ENCODE peak calls at places on chromosomes 11 and 22, in eight cellular contexts. One of them, this sample, is unnamed.

GRCh38 chr11:118641463-118642019 is 34.1 kb downstream of the PHLDB1 start:
- DNase-seq in coronary artery: no peak
- DNase-seq in GM23248: no peak
- DNase-seq in testis: no peak
- DNase-seq in prostate gland: peak
- DNase-seq in tibial nerve: no peak
- DNase-seq in mesenchymal stem cell: no peak
- DNase-seq in psoas muscle: no peak
- DNase-seq in this sample: peak

GRCh38 chr22:46055176-46055850 is 78.4 kb upstream of the WNT7B start:
- DNase-seq in coronary artery: peak
- DNase-seq in GM23248: peak
- DNase-seq in testis: peak
- DNase-seq in prostate gland: no peak
- DNase-seq in tibial nerve: no peak
- DNase-seq in mesenchymal stem cell: no peak
- DNase-seq in psoas muscle: peak
- DNase-seq in this sample: peak

GRCh38 chr11:105181100-105181499 is 41.5 kb upstream of the CARD18 start:
- DNase-seq in coronary artery: no peak
- DNase-seq in GM23248: peak
- DNase-seq in testis: no peak
- DNase-seq in prostate gland: no peak
- DNase-seq in tibial nerve: peak
- DNase-seq in mesenchymal stem cell: peak
- DNase-seq in psoas muscle: no peak
- DNase-seq in this sample: peak

GRCh38 chr11:8527939-8528338 is 66.1 kb downstream of the STK33 start:
- DNase-seq in coronary artery: no peak
- DNase-seq in GM23248: no peak
- DNase-seq in testis: no peak
- DNase-seq in prostate gland: no peak
- DNase-seq in tibial nerve: no peak
- DNase-seq in mesenchymal stem cell: no peak
- DNase-seq in psoas muscle: no peak
- DNase-seq in this sample: no peak

GRCh38 chr22:23984430-23984829 is 4.5 kb downstream of the GSTT2 start:
- DNase-seq in coronary artery: no peak
- DNase-seq in GM23248: peak
- DNase-seq in testis: no peak
- DNase-seq in prostate gland: no peak
- DNase-seq in tibial nerve: no peak
- DNase-seq in mesenchymal stem cell: peak
- DNase-seq in psoas muscle: no peak
- DNase-seq in this sample: peak

GRCh38 chr11:100925935-100926334 is 203.7 kb downstream of the PGR start:
- DNase-seq in coronary artery: no peak
- DNase-seq in GM23248: peak
- DNase-seq in testis: no peak
- DNase-seq in prostate gland: no peak
- DNase-seq in tibial nerve: no peak
- DNase-seq in mesenchymal stem cell: peak
- DNase-seq in psoas muscle: no peak
- DNase-seq in this sample: peak

GRCh38 chr22:29147241-29147919 is 58.3 kb upstream of the EMID1 start:
- DNase-seq in coronary artery: peak
- DNase-seq in GM23248: no peak
- DNase-seq in testis: no peak
- DNase-seq in prostate gland: no peak
- DNase-seq in tibial nerve: no peak
- DNase-seq in mesenchymal stem cell: no peak
- DNase-seq in psoas muscle: no peak
- DNase-seq in this sample: no peak

GRCh38 chr11:90639687-90640086 is 416.8 kb upstream of the CHORDC1 start:
- DNase-seq in coronary artery: no peak
- DNase-seq in GM23248: no peak
- DNase-seq in testis: no peak
- DNase-seq in prostate gland: no peak
- DNase-seq in tibial nerve: no peak
- DNase-seq in mesenchymal stem cell: no peak
- DNase-seq in psoas muscle: no peak
- DNase-seq in this sample: peak

GRCh38 chr22:50179937-50180726 is 5.6 kb upstream of the TRABD start:
- DNase-seq in coronary artery: no peak
- DNase-seq in GM23248: no peak
- DNase-seq in testis: no peak
- DNase-seq in prostate gland: no peak
- DNase-seq in tibial nerve: no peak
- DNase-seq in mesenchymal stem cell: no peak
- DNase-seq in psoas muscle: no peak
- DNase-seq in this sample: no peak

GRCh38 chr22:25402160-25402500 is 162.3 kb upstream of the GRK3 start:
- DNase-seq in coronary artery: no peak
- DNase-seq in GM23248: no peak
- DNase-seq in testis: no peak
- DNase-seq in prostate gland: no peak
- DNase-seq in tibial nerve: no peak
- DNase-seq in mesenchymal stem cell: no peak
- DNase-seq in psoas muscle: no peak
- DNase-seq in this sample: no peak

DNA sequence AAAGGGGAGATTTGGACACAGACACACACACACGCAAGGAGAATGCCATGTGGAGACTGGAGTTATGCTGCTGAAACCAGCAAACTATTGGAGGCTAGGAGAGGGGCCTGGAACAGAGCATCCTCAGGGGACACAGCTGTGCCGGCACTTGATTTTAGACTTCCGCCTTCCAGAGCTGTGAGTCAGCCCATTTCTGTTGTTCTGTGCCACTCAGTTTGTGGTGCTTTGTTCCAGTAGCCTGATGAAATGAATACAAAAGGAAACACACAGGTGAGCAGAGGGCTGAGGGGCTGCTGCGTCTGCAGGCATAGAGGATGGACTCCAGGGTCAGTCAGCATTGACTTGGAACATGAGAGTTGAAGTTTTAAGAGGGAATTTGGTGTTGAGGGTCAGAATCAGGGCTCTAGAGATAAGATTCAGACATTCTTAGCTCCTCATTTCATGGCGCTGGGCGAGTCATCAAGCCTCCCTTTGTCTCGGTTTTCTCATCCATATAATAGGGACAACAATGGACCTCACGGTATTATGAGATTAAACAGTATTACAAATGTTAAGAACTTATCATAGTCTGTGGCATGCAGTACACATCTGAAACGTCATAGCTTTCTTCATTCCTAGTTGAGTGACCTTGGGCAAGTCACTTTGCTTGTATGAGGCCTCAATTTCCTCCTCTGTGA is 191.0 kb downstream of the MIAT start:
- DNase-seq in coronary artery: peak
- DNase-seq in GM23248: no peak
- DNase-seq in testis: no peak
- DNase-seq in prostate gland: no peak
- DNase-seq in tibial nerve: no peak
- DNase-seq in mesenchymal stem cell: peak
- DNase-seq in psoas muscle: peak
- DNase-seq in this sample: no peak
- H3K4me3 ChIP-seq in coronary artery: no peak
- H3K4me3 ChIP-seq in GM23248: no peak
- H3K4me3 ChIP-seq in testis: no peak
- H3K4me3 ChIP-seq in prostate gland: no peak
- H3K4me3 ChIP-seq in tibial nerve: no peak
- H3K4me3 ChIP-seq in mesenchymal stem cell: no peak
- H3K4me3 ChIP-seq in psoas muscle: no peak
- H3K4me3 ChIP-seq in this sample: no peak

GRCh38 chr11:134273317-134273712 is 2.9 kb upstream of the GLB1L3 start:
- DNase-seq in coronary artery: no peak
- DNase-seq in GM23248: no peak
- DNase-seq in testis: no peak
- DNase-seq in prostate gland: no peak
- DNase-seq in tibial nerve: no peak
- DNase-seq in mesenchymal stem cell: no peak
- DNase-seq in psoas muscle: no peak
- DNase-seq in this sample: no peak

GRCh38 chr11:134277176-134278001 is 1.2 kb downstream of the GLB1L3 start:
- DNase-seq in coronary artery: no peak
- DNase-seq in GM23248: peak
- DNase-seq in testis: no peak
- DNase-seq in prostate gland: no peak
- DNase-seq in tibial nerve: no peak
- DNase-seq in mesenchymal stem cell: no peak
- DNase-seq in psoas muscle: no peak
- DNase-seq in this sample: no peak

GRCh38 chr11:134275534-134276395 is at the start of gene GLB1L3:
- DNase-seq in coronary artery: no peak
- DNase-seq in GM23248: peak
- DNase-seq in testis: peak
- DNase-seq in prostate gland: peak
- DNase-seq in tibial nerve: no peak
- DNase-seq in mesenchymal stem cell: peak
- DNase-seq in psoas muscle: no peak
- DNase-seq in this sample: peak

GRCh38 chr11:134276396-134277175 is 407 bp downstream of the GLB1L3 start:
- DNase-seq in coronary artery: no peak
- DNase-seq in GM23248: peak
- DNase-seq in testis: no peak
- DNase-seq in prostate gland: no peak
- DNase-seq in tibial nerve: no peak
- DNase-seq in mesenchymal stem cell: no peak
- DNase-seq in psoas muscle: no peak
- DNase-seq in this sample: no peak

GRCh38 chr11:134275188-134275533 is 1.0 kb upstream of the GLB1L3 start:
- DNase-seq in coronary artery: no peak
- DNase-seq in GM23248: no peak
- DNase-seq in testis: no peak
- DNase-seq in prostate gland: no peak
- DNase-seq in tibial nerve: no peak
- DNase-seq in mesenchymal stem cell: no peak
- DNase-seq in psoas muscle: no peak
- DNase-seq in this sample: no peak
- H3K27ac ChIP-seq in coronary artery: no peak
- H3K27ac ChIP-seq in GM23248: no peak
- H3K27ac ChIP-seq in testis: no peak
- H3K27ac ChIP-seq in prostate gland: peak
- H3K27ac ChIP-seq in tibial nerve: no peak
- H3K27ac ChIP-seq in mesenchymal stem cell: no peak
- H3K27ac ChIP-seq in psoas muscle: no peak
- H3K27ac ChIP-seq in this sample: peak

GRCh38 chr11:17719028-17719939 is at the start of gene MYOD1:
- DNase-seq in coronary artery: no peak
- DNase-seq in GM23248: peak
- DNase-seq in testis: no peak
- DNase-seq in prostate gland: no peak
- DNase-seq in tibial nerve: no peak
- DNase-seq in mesenchymal stem cell: no peak
- DNase-seq in psoas muscle: peak
- DNase-seq in this sample: no peak

GRCh38 chr11:17718510-17718962 is 835 bp upstream of the MYOD1 start:
- DNase-seq in coronary artery: no peak
- DNase-seq in GM23248: no peak
- DNase-seq in testis: no peak
- DNase-seq in prostate gland: no peak
- DNase-seq in tibial nerve: no peak
- DNase-seq in mesenchymal stem cell: no peak
- DNase-seq in psoas muscle: no peak
- DNase-seq in this sample: no peak

GRCh38 chr11:17721242-17721999 is 2.0 kb downstream of the MYOD1 start:
- DNase-seq in coronary artery: no peak
- DNase-seq in GM23248: peak
- DNase-seq in testis: no peak
- DNase-seq in prostate gland: no peak
- DNase-seq in tibial nerve: no peak
- DNase-seq in mesenchymal stem cell: no peak
- DNase-seq in psoas muscle: no peak
- DNase-seq in this sample: no peak

GRCh38 chr11:17720796-17721171 is 1.4 kb downstream of the MYOD1 start:
- DNase-seq in coronary artery: no peak
- DNase-seq in GM23248: no peak
- DNase-seq in testis: no peak
- DNase-seq in prostate gland: no peak
- DNase-seq in tibial nerve: no peak
- DNase-seq in mesenchymal stem cell: no peak
- DNase-seq in psoas muscle: no peak
- DNase-seq in this sample: no peak

DNA sequence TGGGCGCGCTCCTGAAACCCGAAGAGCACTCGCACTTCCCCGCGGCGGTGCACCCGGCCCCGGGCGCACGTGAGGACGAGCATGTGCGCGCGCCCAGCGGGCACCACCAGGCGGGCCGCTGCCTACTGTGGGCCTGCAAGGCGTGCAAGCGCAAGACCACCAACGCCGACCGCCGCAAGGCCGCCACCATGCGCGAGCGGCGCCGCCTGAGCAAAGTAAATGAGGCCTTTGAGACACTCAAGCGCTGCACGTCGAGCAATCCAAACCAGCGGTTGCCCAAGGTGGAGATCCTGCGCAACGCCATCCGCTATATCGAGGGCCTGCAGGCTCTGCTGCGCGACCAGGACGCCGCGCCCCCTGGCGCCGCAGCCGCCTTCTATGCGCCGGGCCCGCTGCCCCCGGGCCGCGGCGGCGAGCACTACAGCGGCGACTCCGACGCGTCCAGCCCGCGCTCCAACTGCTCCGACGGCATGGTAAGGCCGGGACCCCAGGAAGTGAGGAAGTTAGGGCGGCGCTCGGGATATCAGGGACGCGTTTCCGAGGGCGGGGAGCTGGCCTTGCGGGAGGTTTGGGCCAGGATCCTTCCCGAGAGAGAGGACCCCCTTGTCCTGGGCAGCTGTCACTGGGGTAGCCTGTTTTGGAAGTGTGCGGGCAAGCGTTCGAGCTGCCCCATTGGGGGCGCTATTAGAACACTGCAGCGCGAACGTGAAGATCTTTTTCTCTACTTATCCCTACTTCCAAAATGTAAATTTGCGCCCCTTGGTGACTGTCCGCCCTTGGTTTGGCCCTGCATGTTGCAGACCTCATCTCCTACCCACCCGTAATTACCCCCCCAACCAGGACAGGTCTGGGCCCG is 797 bp downstream of the MYOD1 start:
- DNase-seq in coronary artery: no peak
- DNase-seq in GM23248: peak
- DNase-seq in testis: no peak
- DNase-seq in prostate gland: no peak
- DNase-seq in tibial nerve: no peak
- DNase-seq in mesenchymal stem cell: no peak
- DNase-seq in psoas muscle: no peak
- DNase-seq in this sample: no peak
- H3K4me3 ChIP-seq in coronary artery: peak
- H3K4me3 ChIP-seq in GM23248: no peak
- H3K4me3 ChIP-seq in testis: peak
- H3K4me3 ChIP-seq in prostate gland: no peak
- H3K4me3 ChIP-seq in tibial nerve: no peak
- H3K4me3 ChIP-seq in mesenchymal stem cell: no peak
- H3K4me3 ChIP-seq in psoas muscle: peak
- H3K4me3 ChIP-seq in this sample: no peak

DNA sequence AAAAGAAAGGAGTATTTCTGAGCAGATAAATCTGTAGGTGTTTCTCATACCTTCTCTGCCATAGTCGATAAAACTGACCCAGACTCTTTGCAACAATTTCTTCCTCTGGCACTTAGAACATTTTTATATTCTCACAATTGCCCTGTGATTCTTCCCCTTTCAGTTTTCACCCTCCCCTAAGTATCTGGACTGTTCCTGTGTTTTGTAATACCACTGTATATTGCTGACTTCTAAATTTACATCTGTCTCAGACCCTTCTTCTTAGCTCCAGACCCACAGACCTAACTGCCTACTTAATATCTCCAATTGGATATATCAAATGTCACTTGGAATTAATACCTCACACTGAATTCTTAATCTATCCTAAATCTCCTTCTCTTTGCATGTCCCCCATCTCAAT is 133.4 kb upstream of the DDI1 start:
- DNase-seq in coronary artery: no peak
- DNase-seq in GM23248: no peak
- DNase-seq in testis: no peak
- DNase-seq in prostate gland: no peak
- DNase-seq in tibial nerve: no peak
- DNase-seq in mesenchymal stem cell: no peak
- DNase-seq in psoas muscle: no peak
- DNase-seq in this sample: no peak
- H3K27ac ChIP-seq in coronary artery: no peak
- H3K27ac ChIP-seq in GM23248: no peak
- H3K27ac ChIP-seq in testis: no peak
- H3K27ac ChIP-seq in prostate gland: no peak
- H3K27ac ChIP-seq in tibial nerve: no peak
- H3K27ac ChIP-seq in mesenchymal stem cell: no peak
- H3K27ac ChIP-seq in psoas muscle: no peak
- H3K27ac ChIP-seq in this sample: no peak

This sample was measured in mammary epithelial cell.